ENCODE peak calls at places on chromosomes 7 and 10, in six cellular contexts. F, Y, T, E, L and B are unnamed samples.

GRCh38 chr7:112668561-112668960 is 121.6 kb downstream of the TMEM168 start:
- DNase-seq in F (no peak), L (no peak), T (no peak), Y (no peak), E (no peak), B (no peak)

GRCh38 chr10:17989908-17990767 is 38.4 kb downstream of the SLC39A12 start:
- DNase-seq in L (no peak), E (peak), T (no peak), F (no peak), Y (no peak), B (no peak)

GRCh38 chr10:126242352-126243260 is 145.7 kb downstream of the ADAM12 start:
- DNase-seq in E (no peak), Y (no peak), L (no peak), T (no peak), F (no peak), B (no peak)

GRCh38 chr7:48255046-48255445 is 83.8 kb downstream of the ABCA13 start:
- DNase-seq in F (no peak), L (peak), E (no peak), Y (no peak), T (no peak), B (no peak)

GRCh38 chr7:4302203-4302905 is 379.7 kb upstream of the FOXK1 start:
- DNase-seq in L (no peak), E (no peak), Y (no peak), T (no peak), F (no peak), B (no peak)

GRCh38 chr7:116710764-116711452 is 38.9 kb downstream of the MET start:
- DNase-seq in T (no peak), Y (no peak), F (peak), E (no peak), L (no peak), B (no peak)

GRCh38 chr10:102043456-102043855 is 12.5 kb downstream of the ARMH3 start:
- DNase-seq in T (no peak), F (no peak), E (no peak), Y (no peak), L (no peak), B (no peak)

GRCh38 chr10:110802551-110803238 is 69.0 kb upstream of the PDCD4 start:
- DNase-seq in L (peak), Y (no peak), E (no peak), F (peak), T (no peak), B (no peak)

GRCh38 chr10:80878330-80878729 is 340.6 kb downstream of the SH2D4B start:
- DNase-seq in Y (no peak), L (no peak), T (no peak), E (no peak), F (no peak), B (no peak)

GRCh38 chr7:137687556-137688280 is 159.1 kb downstream of the DGKI start:
- DNase-seq in T (no peak), E (no peak), F (no peak), L (peak), Y (no peak), B (no peak)

GRCh38 chr10:24617771-24618396 is 105.8 kb downstream of the ARHGAP21 start:
- DNase-seq in E (peak), T (peak), L (peak), F (peak), Y (peak), B (peak)

GRCh38 chr7:1645071-1646015 is 24.7 kb upstream of the ELFN1 start:
- DNase-seq in L (no peak), F (no peak), T (no peak), Y (no peak), E (no peak), B (no peak)

GRCh38 chr10:110430369-110431273 is 67.1 kb upstream of the DUSP5 start:
- DNase-seq in L (no peak), Y (no peak), T (no peak), E (no peak), F (no peak), B (no peak)

GRCh38 chr7:146660839-146661238 is 544.2 kb downstream of the CNTNAP2 start:
- DNase-seq in T (no peak), F (no peak), Y (no peak), L (no peak), E (no peak), B (no peak)

GRCh38 chr7:128883622-128884549 is 21.2 kb downstream of the ATP6V1F start:
- DNase-seq in E (peak), L (peak), T (peak), Y (peak), F (peak), B (peak)

GRCh38 chr7:39042706-39043105 is 65.0 kb downstream of the POU6F2 start:
- DNase-seq in E (no peak), T (no peak), Y (no peak), L (no peak), F (no peak), B (no peak)

GRCh38 chr10:48748573-48748972 is 63.9 kb downstream of the WDFY4 start:
- DNase-seq in Y (no peak), F (no peak), L (no peak), E (no peak), T (no peak), B (no peak)
- H3K27ac ChIP-seq in Y (no peak), F (no peak), L (no peak), E (no peak), T (no peak), B (no peak)

GRCh38 chr7:157019718-157020451 is 9.4 kb upstream of the MNX1 start:
- DNase-seq in F (no peak), L (no peak), E (no peak), Y (peak), T (no peak), B (no peak)
- TF ChIP-seq POLR2AphosphoS5 in F (no peak), L (no peak), E (no peak), Y (no peak), T (no peak), B (no peak)

DNA sequence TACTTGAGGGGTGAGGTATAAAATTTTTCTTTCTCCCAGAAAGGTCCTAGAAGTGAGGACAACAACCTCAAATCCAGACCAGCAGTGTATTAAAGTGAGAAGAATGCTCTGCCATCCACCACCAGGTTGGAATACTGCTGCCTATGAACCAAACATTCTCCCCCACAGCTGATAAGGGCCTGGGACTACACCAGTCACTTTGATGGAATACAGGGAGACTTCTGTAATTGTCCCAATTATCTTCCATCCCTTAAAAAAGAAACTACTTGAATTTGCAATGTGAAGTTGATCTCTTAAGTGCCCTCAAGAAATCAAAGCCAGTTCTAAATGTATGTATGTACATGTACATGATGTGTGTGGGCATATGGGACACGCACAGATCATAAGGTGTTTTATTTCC is 3.0 kb downstream of the TBX20 start:
- DNase-seq in Y (no peak), E (no peak), T (no peak), L (no peak), F (no peak), B (no peak)
- TF ChIP-seq EZH2 in Y (no peak), E (no peak), T (no peak), L (no peak), F (no peak), B (no peak)

GRCh38 chr7:30912454-30912985 is 867 bp downstream of the AQP1 start:
- DNase-seq in E (no peak), Y (no peak), T (no peak), F (no peak), L (no peak), B (no peak)

GRCh38 chr7:30912021-30912420 is 368 bp downstream of the AQP1 start:
- DNase-seq in T (no peak), F (no peak), L (no peak), Y (no peak), E (no peak), B (no peak)

GRCh38 chr7:30910369-30911073 is 1.1 kb upstream of the AQP1 start:
- DNase-seq in F (no peak), Y (no peak), E (no peak), L (no peak), T (no peak), B (no peak)

GRCh38 chr7:30911133-30911532 is 520 bp upstream of the AQP1 start:
- DNase-seq in Y (no peak), F (no peak), L (no peak), T (no peak), E (no peak), B (no peak)

DNA sequence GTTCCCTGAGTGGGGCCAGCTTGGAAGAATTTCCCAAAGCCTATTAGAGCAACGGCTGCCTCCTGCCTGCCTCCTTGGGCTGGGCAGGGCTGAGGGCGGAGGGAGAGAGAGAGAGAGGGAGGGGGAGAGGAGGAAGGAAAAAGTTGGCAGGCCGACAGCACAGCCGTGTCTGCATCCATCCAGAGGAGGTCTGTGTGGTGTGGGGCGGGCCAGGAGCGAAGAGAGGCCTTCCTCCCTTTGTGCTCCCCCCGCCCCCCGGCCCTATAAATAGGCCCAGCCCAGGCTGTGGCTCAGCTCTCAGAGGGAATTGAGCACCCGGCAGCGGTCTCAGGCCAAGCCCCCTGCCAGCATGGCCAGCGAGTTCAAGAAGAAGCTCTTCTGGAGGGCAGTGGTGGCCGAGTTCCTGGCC is at the start of gene AQP1:
- DNase-seq in E (no peak), Y (no peak), L (peak), F (no peak), T (no peak), B (no peak)
- H3K27ac ChIP-seq in E (no peak), Y (no peak), L (no peak), F (no peak), T (no peak), B (no peak)

GRCh38 chr7:40996330-40996729 is 706.6 kb downstream of the INHBA start:
- DNase-seq in F (no peak), L (no peak), T (no peak), Y (no peak), E (no peak), B (no peak)
- TF ChIP-seq POLR2AphosphoS5 in F (no peak), L (no peak), T (no peak), Y (no peak), E (no peak), B (no peak)

GRCh38 chr7:49773082-49773938 is at the start of gene VWC2:
- DNase-seq in T (no peak), F (no peak), L (no peak), E (no peak), Y (peak), B (no peak)
- TF ChIP-seq EZH2 in T (no peak), F (no peak), L (no peak), E (no peak), Y (peak), B (no peak)

GRCh38 chr10:62075912-62076311 is 174.4 kb downstream of the ARID5B start:
- DNase-seq in L (no peak), T (no peak), E (no peak), F (no peak), Y (no peak), B (no peak)

GRCh38 chr10:62073429-62073828 is 171.9 kb downstream of the ARID5B start:
- DNase-seq in F (no peak), E (no peak), T (no peak), Y (no peak), L (no peak), B (no peak)

GRCh38 chr10:62071846-62072281 is 170.4 kb downstream of the ARID5B start:
- DNase-seq in L (no peak), Y (no peak), E (no peak), T (no peak), F (no peak), B (no peak)

GRCh38 chr10:62075414-62075813 is 173.9 kb downstream of the ARID5B start:
- DNase-seq in E (no peak), T (no peak), Y (no peak), L (no peak), F (no peak), B (no peak)

GRCh38 chr10:62072901-62073300 is 171.4 kb downstream of the ARID5B start:
- DNase-seq in E (no peak), Y (no peak), T (no peak), L (no peak), F (no peak), B (no peak)
- H3K27ac ChIP-seq in E (no peak), Y (no peak), T (no peak), L (no peak), F (no peak), B (peak)